ENCODE peak calls at places on chromosome 21, in six cellular contexts. Z is iPS DF 6.9, Q is OCI-LY7, X is GM12878, R is GM23338, L is uterus. K is an unnamed sample.

GRCh38 chr21:41877901-41878830 is 978 bp downstream of the PRDM15 start:
- DNase-seq in Z (no peak), Q (peak; percentile 88), X (no peak), R (peak; percentile 21), L (peak; percentile 40), K (peak; percentile 68)

GRCh38 chr21:35303085-35303484 is 254.0 kb upstream of the RUNX1 start:
- DNase-seq in Z (no peak), Q (no peak), X (no peak), R (no peak), L (no peak), K (no peak)

GRCh38 chr21:33975548-33976081 is 60.0 kb upstream of the ATP5PO start:
- DNase-seq in Z (no peak), Q (peak; percentile 69), X (peak; percentile 98), R (no peak), L (no peak), K (peak; percentile 61)

GRCh38 chr21:38243732-38244406 is 12.9 kb upstream of the KCNJ15 start:
- DNase-seq in Z (no peak), Q (no peak), X (peak; percentile 34), R (no peak), L (no peak), K (no peak)

GRCh38 chr21:33121715-33122475 is 52.0 kb downstream of the OLIG1 start:
- DNase-seq in Z (no peak), Q (peak; percentile 56), X (no peak), R (peak; percentile 82), L (no peak), K (peak; percentile 82)

GRCh38 chr21:23968722-23969647 is 1638.3 kb downstream of the MRPL39 start:
- DNase-seq in Z (no peak), Q (peak; percentile 8), X (peak; percentile 46), R (peak; percentile 84), L (no peak), K (peak; percentile 88)

GRCh38 chr21:41648591-41649031 is 118.2 kb downstream of the RIPK4 start:
- DNase-seq in Z (no peak), Q (no peak), X (no peak), R (no peak), L (no peak), K (no peak)

GRCh38 chr21:16198546-16198945 is 468.8 kb downstream of the USP25 start:
- DNase-seq in Z (no peak), Q (no peak), X (no peak), R (no peak), L (no peak), K (no peak)

GRCh38 chr21:10539956-10540355 is 18.6 kb downstream of the TPTE start:
- DNase-seq in Z (no peak), Q (no peak), X (no peak), R (no peak), L (no peak), K (no peak)

GRCh38 chr21:44892536-44893277 is 19.2 kb upstream of the PTTG1IP start:
- DNase-seq in Z (no peak), Q (peak; percentile 72), X (no peak), R (peak; percentile 81), L (peak; percentile 46), K (peak; percentile 92)

GRCh38 chr21:45328198-45329087 is 40.7 kb upstream of the POFUT2 start:
- DNase-seq in Z (no peak), Q (no peak), X (no peak), R (no peak), L (peak; percentile 65), K (no peak)

GRCh38 chr21:44713130-44713529 is 1.8 kb upstream of the TSPEAR start:
- DNase-seq in Z (no peak), Q (no peak), X (no peak), R (no peak), L (peak; percentile 2), K (no peak)

GRCh38 chr21:36288651-36289243 is 31.2 kb upstream of the MORC3 start:
- DNase-seq in Z (no peak), Q (no peak), X (no peak), R (no peak), L (no peak), K (no peak)

GRCh38 chr21:44083631-44084291 is 23.4 kb upstream of the PWP2 start:
- DNase-seq in Z (no peak), Q (no peak), X (no peak), R (no peak), L (no peak), K (no peak)

GRCh38 chr21:32412162-32412997 is at the start of gene EVA1C:
- DNase-seq in Z (no peak), Q (no peak), X (no peak), R (peak; percentile 73), L (peak; percentile 77), K (no peak)

GRCh38 chr21:34022557-34023335 is 50.6 kb upstream of the MRPS6 start:
- DNase-seq in Z (no peak), Q (peak; percentile 46), X (no peak), R (no peak), L (no peak), K (peak; percentile 63)

GRCh38 chr21:43292041-43292865 is 123.4 kb downstream of the CRYAA start:
- DNase-seq in Z (no peak), Q (no peak), X (no peak), R (no peak), L (no peak), K (no peak)

GRCh38 chr21:38774586-38775285 is 31.0 kb upstream of the ETS2 start:
- DNase-seq in Z (no peak), Q (no peak), X (no peak), R (no peak), L (no peak), K (no peak)

GRCh38 chr21:39161064-39161463 is 22.2 kb downstream of the PSMG1 start:
- DNase-seq in Z (no peak), Q (no peak), X (no peak), R (no peak), L (no peak), K (no peak)

GRCh38 chr21:28605138-28605537 is 387.5 kb downstream of the LTN1 start:
- DNase-seq in Z (no peak), Q (peak; percentile 83), X (no peak), R (no peak), L (no peak), K (peak; percentile 87)
- H3K27ac ChIP-seq in Z (no peak overlapping the region), Q (peak overlapping the region; percentile 66), X (no peak overlapping the region), R (no peak overlapping the region), L (no peak overlapping the region), K (peak overlapping the region; percentile 41)

GRCh38 chr21:26843912-26844257 is 1.3 kb downstream of the ADAMTS1 start:
- DNase-seq in Z (no peak), Q (no peak), X (no peak), R (peak; percentile 30), L (peak; percentile 31), K (no peak)
- H3K4me3 ChIP-seq in Z (peak overlapping the region; percentile 49), Q (no peak overlapping the region), X (no peak overlapping the region), R (peak overlapping the region; percentile 88), L (peak overlapping the region; percentile 69), K (no peak overlapping the region)

GRCh38 chr21:17539743-17540341 is 27.0 kb downstream of the CXADR start:
- DNase-seq in Z (no peak), Q (no peak), X (no peak), R (peak; percentile 24), L (no peak), K (no peak)

GRCh38 chr21:17538576-17538975 is 25.7 kb downstream of the CXADR start:
- DNase-seq in Z (no peak), Q (no peak), X (no peak), R (no peak), L (no peak), K (no peak)

GRCh38 chr21:17539323-17539722 is 26.5 kb downstream of the CXADR start:
- DNase-seq in Z (no peak), Q (peak; percentile 26), X (no peak), R (no peak), L (no peak), K (peak; percentile 47)

GRCh38 chr21:17536381-17536780 is 23.5 kb downstream of the CXADR start:
- DNase-seq in Z (no peak), Q (no peak), X (no peak), R (no peak), L (no peak), K (no peak)

GRCh38 chr21:17537299-17537698 is 24.5 kb downstream of the CXADR start:
- DNase-seq in Z (no peak), Q (no peak), X (no peak), R (no peak), L (no peak), K (no peak)
- H3K27ac ChIP-seq in Z (no peak overlapping the region), Q (no peak overlapping the region), X (no peak overlapping the region), R (no peak overlapping the region), L (no peak overlapping the region), K (no peak overlapping the region)

GRCh38 chr21:46663754-46664153 is 28.3 kb downstream of the PRMT2 start:
- DNase-seq in Z (no peak), Q (no peak), X (no peak), R (no peak), L (no peak), K (no peak)

GRCh38 chr21:46661211-46661625 is 25.7 kb downstream of the PRMT2 start:
- DNase-seq in Z (no peak), Q (peak; percentile 55), X (no peak), R (peak; percentile 89), L (peak; percentile 65), K (peak; percentile 78)

GRCh38 chr21:46662765-46663500 is 27.5 kb downstream of the PRMT2 start:
- DNase-seq in Z (no peak), Q (no peak), X (no peak), R (no peak), L (no peak), K (no peak)

GRCh38 chr21:46661627-46662366 is 26.3 kb downstream of the PRMT2 start:
- DNase-seq in Z (no peak), Q (no peak), X (no peak), R (peak; percentile 35), L (no peak), K (no peak)

GRCh38 chr21:46662367-46662654 is 26.8 kb downstream of the PRMT2 start:
- DNase-seq in Z (no peak), Q (no peak), X (no peak), R (no peak), L (no peak), K (no peak)
- H3K4me3 ChIP-seq in Z (no peak overlapping the region), Q (no peak overlapping the region), X (no peak overlapping the region), R (no peak overlapping the region), L (no peak overlapping the region), K (no peak overlapping the region)

K was measured in Karpas-422.